ENCODE peak calls at places on chromosomes 7 and 10, in eight cellular contexts. One of them, this sample, is unnamed.

GRCh38 chr10:71916827-71917226 is 47.4 kb upstream of the CHST3 start:
- DNase-seq in prostate gland: no peak
- DNase-seq in GM12878: no peak
- DNase-seq in Peyer's patch: no peak
- DNase-seq in spleen: no peak
- DNase-seq in adrenal gland: no peak
- DNase-seq in body of pancreas: no peak
- DNase-seq in gastrocnemius medialis: no peak
- DNase-seq in this sample: no peak

GRCh38 chr7:2681954-2682799 is 5.8 kb upstream of the AMZ1 start:
- DNase-seq in GM12878: no peak
- DNase-seq in spleen: peak
- DNase-seq in adrenal gland: no peak
- DNase-seq in body of pancreas: no peak
- DNase-seq in prostate gland: no peak
- DNase-seq in Peyer's patch: no peak
- DNase-seq in gastrocnemius medialis: no peak
- DNase-seq in this sample: no peak

GRCh38 chr7:83697814-83698530 is 49.0 kb upstream of the SEMA3E start:
- DNase-seq in adrenal gland: no peak
- DNase-seq in spleen: no peak
- DNase-seq in Peyer's patch: no peak
- DNase-seq in GM12878: no peak
- DNase-seq in prostate gland: no peak
- DNase-seq in body of pancreas: no peak
- DNase-seq in gastrocnemius medialis: no peak
- DNase-seq in this sample: no peak

GRCh38 chr10:88877298-88877697 is 2.7 kb upstream of the STAMBPL1 start:
- DNase-seq in prostate gland: no peak
- DNase-seq in GM12878: no peak
- DNase-seq in Peyer's patch: no peak
- DNase-seq in body of pancreas: no peak
- DNase-seq in gastrocnemius medialis: no peak
- DNase-seq in spleen: no peak
- DNase-seq in adrenal gland: no peak
- DNase-seq in this sample: no peak

GRCh38 chr7:127904706-127905056 is 126.6 kb downstream of the LRRC4 start:
- DNase-seq in prostate gland: no peak
- DNase-seq in spleen: no peak
- DNase-seq in adrenal gland: no peak
- DNase-seq in GM12878: no peak
- DNase-seq in gastrocnemius medialis: no peak
- DNase-seq in body of pancreas: no peak
- DNase-seq in Peyer's patch: no peak
- DNase-seq in this sample: no peak

GRCh38 chr7:2018786-2019692 is 213.7 kb downstream of the MAD1L1 start:
- DNase-seq in Peyer's patch: no peak
- DNase-seq in prostate gland: no peak
- DNase-seq in spleen: peak
- DNase-seq in adrenal gland: peak
- DNase-seq in body of pancreas: peak
- DNase-seq in GM12878: no peak
- DNase-seq in gastrocnemius medialis: no peak
- DNase-seq in this sample: peak

GRCh38 chr7:70700055-70700934 is 431.6 kb upstream of the GALNT17 start:
- DNase-seq in GM12878: no peak
- DNase-seq in Peyer's patch: no peak
- DNase-seq in gastrocnemius medialis: no peak
- DNase-seq in adrenal gland: no peak
- DNase-seq in prostate gland: no peak
- DNase-seq in body of pancreas: no peak
- DNase-seq in spleen: no peak
- DNase-seq in this sample: no peak

GRCh38 chr7:48004023-48004422 is 24.6 kb upstream of the HUS1 start:
- DNase-seq in body of pancreas: no peak
- DNase-seq in spleen: no peak
- DNase-seq in prostate gland: no peak
- DNase-seq in adrenal gland: no peak
- DNase-seq in GM12878: no peak
- DNase-seq in Peyer's patch: no peak
- DNase-seq in gastrocnemius medialis: no peak
- DNase-seq in this sample: no peak

GRCh38 chr10:28220811-28221210 is 82.1 kb downstream of the MPP7 start:
- DNase-seq in spleen: no peak
- DNase-seq in gastrocnemius medialis: no peak
- DNase-seq in adrenal gland: no peak
- DNase-seq in prostate gland: no peak
- DNase-seq in GM12878: no peak
- DNase-seq in body of pancreas: no peak
- DNase-seq in Peyer's patch: no peak
- DNase-seq in this sample: no peak

GRCh38 chr7:32241636-32242035 is 171.4 kb upstream of the PDE1C start:
- DNase-seq in gastrocnemius medialis: no peak
- DNase-seq in prostate gland: no peak
- DNase-seq in adrenal gland: no peak
- DNase-seq in Peyer's patch: no peak
- DNase-seq in body of pancreas: no peak
- DNase-seq in spleen: no peak
- DNase-seq in GM12878: no peak
- DNase-seq in this sample: no peak

GRCh38 chr10:110817614-110818013 is 54.1 kb upstream of the PDCD4 start:
- DNase-seq in gastrocnemius medialis: no peak
- DNase-seq in adrenal gland: no peak
- DNase-seq in Peyer's patch: no peak
- DNase-seq in prostate gland: no peak
- DNase-seq in GM12878: no peak
- DNase-seq in body of pancreas: no peak
- DNase-seq in spleen: no peak
- DNase-seq in this sample: no peak

GRCh38 chr10:100683545-100684127 is 61.7 kb upstream of the PAX2 start:
- DNase-seq in spleen: peak
- DNase-seq in body of pancreas: no peak
- DNase-seq in GM12878: no peak
- DNase-seq in adrenal gland: no peak
- DNase-seq in Peyer's patch: no peak
- DNase-seq in prostate gland: no peak
- DNase-seq in gastrocnemius medialis: no peak
- DNase-seq in this sample: no peak

GRCh38 chr10:121167534-121168243 is 316.5 kb downstream of the WDR11 start:
- DNase-seq in adrenal gland: no peak
- DNase-seq in body of pancreas: no peak
- DNase-seq in spleen: no peak
- DNase-seq in GM12878: no peak
- DNase-seq in prostate gland: no peak
- DNase-seq in Peyer's patch: no peak
- DNase-seq in gastrocnemius medialis: no peak
- DNase-seq in this sample: no peak

GRCh38 chr7:129728875-129729467 is 117.5 kb downstream of the NRF1 start:
- DNase-seq in GM12878: no peak
- DNase-seq in prostate gland: no peak
- DNase-seq in spleen: no peak
- DNase-seq in Peyer's patch: peak
- DNase-seq in adrenal gland: no peak
- DNase-seq in body of pancreas: no peak
- DNase-seq in gastrocnemius medialis: no peak
- DNase-seq in this sample: no peak

GRCh38 chr7:104901239-104901638 is 112.8 kb upstream of the KMT2E start:
- DNase-seq in prostate gland: no peak
- DNase-seq in gastrocnemius medialis: no peak
- DNase-seq in body of pancreas: no peak
- DNase-seq in adrenal gland: no peak
- DNase-seq in spleen: no peak
- DNase-seq in Peyer's patch: no peak
- DNase-seq in GM12878: no peak
- DNase-seq in this sample: no peak

GRCh38 chr7:92695308-92696261 is 105.4 kb upstream of the FAM133B start:
- DNase-seq in adrenal gland: peak
- DNase-seq in prostate gland: peak
- DNase-seq in gastrocnemius medialis: no peak
- DNase-seq in body of pancreas: peak
- DNase-seq in Peyer's patch: peak
- DNase-seq in spleen: no peak
- DNase-seq in GM12878: no peak
- DNase-seq in this sample: peak
- TF ChIP-seq POLR2A in adrenal gland: peak
- TF ChIP-seq POLR2A in prostate gland: no peak
- TF ChIP-seq POLR2A in gastrocnemius medialis: no peak
- TF ChIP-seq POLR2A in body of pancreas: peak
- TF ChIP-seq POLR2A in Peyer's patch: no peak
- TF ChIP-seq POLR2A in spleen: no peak
- TF ChIP-seq POLR2A in GM12878: no peak
- TF ChIP-seq POLR2A in this sample: no peak

GRCh38 chr7:55150709-55151108 is 131.9 kb downstream of the EGFR start:
- DNase-seq in gastrocnemius medialis: peak
- DNase-seq in prostate gland: no peak
- DNase-seq in adrenal gland: no peak
- DNase-seq in GM12878: no peak
- DNase-seq in Peyer's patch: no peak
- DNase-seq in body of pancreas: no peak
- DNase-seq in spleen: no peak
- DNase-seq in this sample: no peak
- TF ChIP-seq CTCF in gastrocnemius medialis: no peak
- TF ChIP-seq CTCF in prostate gland: no peak
- TF ChIP-seq CTCF in adrenal gland: no peak
- TF ChIP-seq CTCF in GM12878: no peak
- TF ChIP-seq CTCF in Peyer's patch: no peak
- TF ChIP-seq CTCF in body of pancreas: no peak
- TF ChIP-seq CTCF in spleen: no peak
- TF ChIP-seq CTCF in this sample: no peak

GRCh38 chr7:157927313-157927925 is 590.6 kb downstream of the DNAJB6 start:
- DNase-seq in prostate gland: no peak
- DNase-seq in body of pancreas: no peak
- DNase-seq in GM12878: no peak
- DNase-seq in gastrocnemius medialis: no peak
- DNase-seq in adrenal gland: no peak
- DNase-seq in spleen: no peak
- DNase-seq in Peyer's patch: no peak
- DNase-seq in this sample: no peak

GRCh38 chr7:157926107-157926506 is 589.3 kb downstream of the DNAJB6 start:
- DNase-seq in body of pancreas: no peak
- DNase-seq in gastrocnemius medialis: no peak
- DNase-seq in GM12878: no peak
- DNase-seq in prostate gland: no peak
- DNase-seq in adrenal gland: no peak
- DNase-seq in Peyer's patch: no peak
- DNase-seq in spleen: no peak
- DNase-seq in this sample: no peak

GRCh38 chr7:157926521-157927167 is 589.8 kb downstream of the DNAJB6 start:
- DNase-seq in prostate gland: no peak
- DNase-seq in spleen: no peak
- DNase-seq in Peyer's patch: no peak
- DNase-seq in adrenal gland: no peak
- DNase-seq in body of pancreas: no peak
- DNase-seq in GM12878: no peak
- DNase-seq in gastrocnemius medialis: no peak
- DNase-seq in this sample: no peak

GRCh38 chr7:157923903-157924630 is 587.3 kb downstream of the DNAJB6 start:
- DNase-seq in body of pancreas: no peak
- DNase-seq in gastrocnemius medialis: no peak
- DNase-seq in GM12878: no peak
- DNase-seq in spleen: no peak
- DNase-seq in adrenal gland: no peak
- DNase-seq in prostate gland: no peak
- DNase-seq in Peyer's patch: no peak
- DNase-seq in this sample: no peak

GRCh38 chr7:157925383-157925875 is 588.6 kb downstream of the DNAJB6 start:
- DNase-seq in adrenal gland: no peak
- DNase-seq in spleen: peak
- DNase-seq in GM12878: no peak
- DNase-seq in body of pancreas: no peak
- DNase-seq in Peyer's patch: no peak
- DNase-seq in gastrocnemius medialis: no peak
- DNase-seq in prostate gland: no peak
- DNase-seq in this sample: no peak
- H3K4me3 ChIP-seq in adrenal gland: no peak
- H3K4me3 ChIP-seq in spleen: no peak
- H3K4me3 ChIP-seq in GM12878: no peak
- H3K4me3 ChIP-seq in body of pancreas: no peak
- H3K4me3 ChIP-seq in Peyer's patch: no peak
- H3K4me3 ChIP-seq in gastrocnemius medialis: no peak
- H3K4me3 ChIP-seq in prostate gland: no peak
- H3K4me3 ChIP-seq in this sample: no peak

GRCh38 chr10:73780301-73780700 is 1.5 kb upstream of the CHCHD1 start:
- DNase-seq in prostate gland: no peak
- DNase-seq in spleen: no peak
- DNase-seq in GM12878: no peak
- DNase-seq in adrenal gland: no peak
- DNase-seq in Peyer's patch: no peak
- DNase-seq in gastrocnemius medialis: no peak
- DNase-seq in body of pancreas: no peak
- DNase-seq in this sample: no peak

GRCh38 chr10:73781548-73781878 is 335 bp upstream of the CHCHD1 start:
- DNase-seq in gastrocnemius medialis: no peak
- DNase-seq in body of pancreas: no peak
- DNase-seq in spleen: no peak
- DNase-seq in GM12878: no peak
- DNase-seq in adrenal gland: no peak
- DNase-seq in Peyer's patch: no peak
- DNase-seq in prostate gland: no peak
- DNase-seq in this sample: no peak

GRCh38 chr10:73780966-73781365 is 882 bp upstream of the CHCHD1 start:
- DNase-seq in Peyer's patch: no peak
- DNase-seq in GM12878: no peak
- DNase-seq in gastrocnemius medialis: no peak
- DNase-seq in prostate gland: no peak
- DNase-seq in spleen: no peak
- DNase-seq in body of pancreas: no peak
- DNase-seq in adrenal gland: no peak
- DNase-seq in this sample: no peak

GRCh38 chr10:73782749-73783085 is 869 bp downstream of the CHCHD1 start:
- DNase-seq in spleen: no peak
- DNase-seq in Peyer's patch: no peak
- DNase-seq in body of pancreas: no peak
- DNase-seq in GM12878: no peak
- DNase-seq in adrenal gland: no peak
- DNase-seq in prostate gland: no peak
- DNase-seq in gastrocnemius medialis: no peak
- DNase-seq in this sample: no peak

DNA sequence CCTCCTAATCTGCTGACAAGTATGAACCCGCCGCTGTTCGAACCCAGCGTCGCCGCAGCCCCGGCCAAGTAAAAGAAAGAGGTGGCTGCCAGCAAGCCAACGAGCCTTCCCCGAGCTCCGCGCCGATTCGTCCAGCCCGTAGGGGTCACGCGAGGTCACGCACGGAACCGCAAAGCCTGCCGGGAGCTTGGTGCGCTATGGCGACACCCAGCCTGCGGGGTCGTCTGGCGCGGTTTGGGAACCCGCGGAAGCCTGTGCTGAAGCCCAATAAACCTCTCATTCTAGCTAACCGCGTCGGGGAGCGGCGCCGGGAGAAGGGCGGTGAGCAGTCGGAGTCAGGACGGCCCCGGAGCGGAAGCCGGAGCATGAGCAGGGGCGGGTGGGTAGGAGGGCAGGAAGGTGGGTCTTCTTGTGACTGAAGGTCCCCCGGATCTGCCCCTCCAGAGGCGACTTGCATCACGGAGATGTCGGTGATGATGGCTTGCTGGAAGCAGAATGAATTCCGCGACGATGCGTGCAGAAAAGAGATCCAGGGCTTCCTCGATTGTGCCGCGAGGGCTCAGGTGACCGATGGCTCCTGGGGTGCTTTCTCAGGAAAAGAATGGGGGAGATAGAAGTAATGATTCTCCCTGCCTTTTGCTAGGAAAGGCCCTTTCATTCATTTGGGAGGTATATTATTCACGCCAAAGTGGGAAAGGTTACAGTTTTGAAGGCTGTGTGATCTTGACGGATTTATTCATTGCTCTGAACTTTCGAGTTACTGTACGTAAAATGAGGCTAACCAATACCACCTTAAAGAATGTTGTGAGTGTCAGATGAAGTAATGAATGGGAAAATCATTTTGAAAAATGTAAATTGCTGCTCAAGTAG is at the start of gene CHCHD1:
- DNase-seq in body of pancreas: peak
- DNase-seq in adrenal gland: peak
- DNase-seq in spleen: peak
- DNase-seq in GM12878: peak
- DNase-seq in gastrocnemius medialis: peak
- DNase-seq in prostate gland: peak
- DNase-seq in Peyer's patch: peak
- DNase-seq in this sample: peak
- TF ChIP-seq POLR2A in body of pancreas: peak
- TF ChIP-seq POLR2A in adrenal gland: peak
- TF ChIP-seq POLR2A in spleen: peak
- TF ChIP-seq POLR2A in GM12878: peak
- TF ChIP-seq POLR2A in gastrocnemius medialis: peak
- TF ChIP-seq POLR2A in prostate gland: peak
- TF ChIP-seq POLR2A in Peyer's patch: peak
- TF ChIP-seq POLR2A in this sample: peak